ENCODE peak calls at places on chromosomes 7 and 10, in nine cellular contexts. One of them, this sample, is unnamed.

GRCh38 chr7:18895456-18895855 is 222.0 kb downstream of the TWIST1 start:
- DNase-seq in suprapubic skin: no peak
- DNase-seq in PC-9: peak
- DNase-seq in sigmoid colon: no peak
- DNase-seq in heart left ventricle: no peak
- DNase-seq in cardiac muscle cell: no peak
- DNase-seq in heart right ventricle: no peak
- DNase-seq in CD4-positive, CD25-positive, alpha-beta regulatory T cell: no peak
- DNase-seq in mesendoderm: no peak
- DNase-seq in this sample: peak

GRCh38 chr7:128027485-128027980 is 3.7 kb downstream of the LRRC4 start:
- DNase-seq in suprapubic skin: no peak
- DNase-seq in PC-9: no peak
- DNase-seq in mesendoderm: no peak
- DNase-seq in CD4-positive, CD25-positive, alpha-beta regulatory T cell: no peak
- DNase-seq in sigmoid colon: no peak
- DNase-seq in heart left ventricle: no peak
- DNase-seq in heart right ventricle: no peak
- DNase-seq in cardiac muscle cell: no peak
- DNase-seq in this sample: no peak

GRCh38 chr7:16416289-16417282 is 4.8 kb downstream of the CRPPA start:
- DNase-seq in suprapubic skin: no peak
- DNase-seq in mesendoderm: no peak
- DNase-seq in PC-9: peak
- DNase-seq in CD4-positive, CD25-positive, alpha-beta regulatory T cell: no peak
- DNase-seq in sigmoid colon: no peak
- DNase-seq in heart left ventricle: no peak
- DNase-seq in heart right ventricle: no peak
- DNase-seq in cardiac muscle cell: no peak
- DNase-seq in this sample: no peak

GRCh38 chr10:63521389-63522128 is at the start of gene REEP3:
- DNase-seq in mesendoderm: peak
- DNase-seq in heart left ventricle: peak
- DNase-seq in cardiac muscle cell: peak
- DNase-seq in sigmoid colon: peak
- DNase-seq in CD4-positive, CD25-positive, alpha-beta regulatory T cell: peak
- DNase-seq in PC-9: peak
- DNase-seq in suprapubic skin: peak
- DNase-seq in heart right ventricle: peak
- DNase-seq in this sample: no peak

GRCh38 chr7:49432245-49432644 is 341.2 kb upstream of the VWC2 start:
- DNase-seq in PC-9: no peak
- DNase-seq in heart left ventricle: no peak
- DNase-seq in suprapubic skin: no peak
- DNase-seq in mesendoderm: no peak
- DNase-seq in heart right ventricle: no peak
- DNase-seq in CD4-positive, CD25-positive, alpha-beta regulatory T cell: no peak
- DNase-seq in cardiac muscle cell: no peak
- DNase-seq in sigmoid colon: no peak
- DNase-seq in this sample: no peak

GRCh38 chr7:130341882-130342281 is 2.7 kb upstream of the CPA5 start:
- DNase-seq in CD4-positive, CD25-positive, alpha-beta regulatory T cell: no peak
- DNase-seq in suprapubic skin: no peak
- DNase-seq in mesendoderm: no peak
- DNase-seq in cardiac muscle cell: no peak
- DNase-seq in sigmoid colon: no peak
- DNase-seq in heart right ventricle: no peak
- DNase-seq in PC-9: no peak
- DNase-seq in heart left ventricle: no peak
- DNase-seq in this sample: no peak

GRCh38 chr7:55893940-55894339 is 6.7 kb downstream of the ZNF713 start:
- DNase-seq in heart right ventricle: no peak
- DNase-seq in cardiac muscle cell: no peak
- DNase-seq in mesendoderm: no peak
- DNase-seq in heart left ventricle: no peak
- DNase-seq in CD4-positive, CD25-positive, alpha-beta regulatory T cell: no peak
- DNase-seq in sigmoid colon: no peak
- DNase-seq in suprapubic skin: no peak
- DNase-seq in PC-9: no peak
- DNase-seq in this sample: no peak

GRCh38 chr10:2460846-2461245 is 606.5 kb upstream of the PFKP start:
- DNase-seq in mesendoderm: no peak
- DNase-seq in suprapubic skin: no peak
- DNase-seq in cardiac muscle cell: no peak
- DNase-seq in heart right ventricle: no peak
- DNase-seq in CD4-positive, CD25-positive, alpha-beta regulatory T cell: no peak
- DNase-seq in PC-9: no peak
- DNase-seq in heart left ventricle: no peak
- DNase-seq in sigmoid colon: no peak
- DNase-seq in this sample: no peak

DNA sequence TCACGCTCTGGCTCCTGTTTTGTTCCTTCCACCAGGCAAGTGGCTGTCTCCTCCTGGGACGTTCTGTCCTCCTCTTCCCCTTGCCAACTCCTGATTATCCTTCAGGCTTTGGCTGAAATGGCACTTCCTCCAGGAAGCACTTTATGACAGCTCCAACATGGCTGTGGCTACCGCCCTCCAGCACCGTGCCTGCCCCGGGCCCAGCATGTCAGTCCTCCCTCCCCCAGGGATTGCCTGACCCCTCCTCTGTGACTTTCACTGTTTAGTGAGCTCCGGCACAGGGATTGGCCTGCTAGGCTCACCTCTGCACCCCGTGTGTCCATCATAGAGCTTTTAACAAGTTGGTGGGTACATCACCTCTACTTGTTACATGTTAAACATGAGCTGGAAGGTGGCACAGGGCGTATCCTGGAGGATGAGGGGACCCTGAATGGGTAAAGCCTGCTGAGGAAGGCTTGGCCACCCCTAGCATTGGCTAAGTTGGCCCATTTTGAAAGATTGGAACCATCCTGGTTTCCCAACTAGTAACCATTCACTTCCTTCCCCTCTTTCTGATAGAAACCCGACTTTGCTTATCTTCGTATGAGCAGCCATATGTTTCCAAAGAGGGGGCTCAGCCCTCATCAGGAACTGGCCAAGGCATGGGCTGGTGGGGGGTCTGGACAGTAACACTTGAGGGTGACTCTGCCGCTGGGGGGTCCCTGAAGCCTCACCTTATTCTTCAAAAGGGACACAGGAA is 10.5 kb upstream of the ADAMTS14 start:
- DNase-seq in cardiac muscle cell: no peak
- DNase-seq in suprapubic skin: no peak
- DNase-seq in heart left ventricle: no peak
- DNase-seq in heart right ventricle: no peak
- DNase-seq in sigmoid colon: peak
- DNase-seq in mesendoderm: no peak
- DNase-seq in CD4-positive, CD25-positive, alpha-beta regulatory T cell: no peak
- DNase-seq in PC-9: no peak
- DNase-seq in this sample: no peak
- H3K27ac ChIP-seq in cardiac muscle cell: no peak
- H3K27ac ChIP-seq in suprapubic skin: no peak
- H3K27ac ChIP-seq in heart left ventricle: no peak
- H3K27ac ChIP-seq in heart right ventricle: no peak
- H3K27ac ChIP-seq in sigmoid colon: no peak
- H3K27ac ChIP-seq in mesendoderm: no peak
- H3K27ac ChIP-seq in CD4-positive, CD25-positive, alpha-beta regulatory T cell: no peak
- H3K27ac ChIP-seq in PC-9: no peak
- H3K27ac ChIP-seq in this sample: no peak

GRCh38 chr10:122877264-122877663 is 2.1 kb downstream of the FAM24B start:
- DNase-seq in CD4-positive, CD25-positive, alpha-beta regulatory T cell: no peak
- DNase-seq in heart left ventricle: no peak
- DNase-seq in PC-9: no peak
- DNase-seq in suprapubic skin: no peak
- DNase-seq in sigmoid colon: no peak
- DNase-seq in cardiac muscle cell: no peak
- DNase-seq in mesendoderm: peak
- DNase-seq in heart right ventricle: no peak
- DNase-seq in this sample: no peak

GRCh38 chr10:122876493-122876855 is 2.9 kb downstream of the FAM24B start:
- DNase-seq in cardiac muscle cell: no peak
- DNase-seq in heart left ventricle: no peak
- DNase-seq in CD4-positive, CD25-positive, alpha-beta regulatory T cell: no peak
- DNase-seq in sigmoid colon: no peak
- DNase-seq in suprapubic skin: no peak
- DNase-seq in heart right ventricle: no peak
- DNase-seq in mesendoderm: peak
- DNase-seq in PC-9: no peak
- DNase-seq in this sample: no peak

GRCh38 chr10:122878799-122879338 is 512 bp downstream of the FAM24B start:
- DNase-seq in CD4-positive, CD25-positive, alpha-beta regulatory T cell: no peak
- DNase-seq in mesendoderm: no peak
- DNase-seq in PC-9: no peak
- DNase-seq in sigmoid colon: no peak
- DNase-seq in cardiac muscle cell: no peak
- DNase-seq in heart right ventricle: no peak
- DNase-seq in heart left ventricle: no peak
- DNase-seq in suprapubic skin: no peak
- DNase-seq in this sample: no peak

GRCh38 chr10:122879339-122880273 is at the start of gene FAM24B:
- DNase-seq in heart left ventricle: peak
- DNase-seq in sigmoid colon: peak
- DNase-seq in mesendoderm: peak
- DNase-seq in CD4-positive, CD25-positive, alpha-beta regulatory T cell: peak
- DNase-seq in PC-9: peak
- DNase-seq in suprapubic skin: peak
- DNase-seq in heart right ventricle: peak
- DNase-seq in cardiac muscle cell: peak
- DNase-seq in this sample: peak

GRCh38 chr10:122875843-122876492 is 3.4 kb downstream of the FAM24B start:
- DNase-seq in heart left ventricle: no peak
- DNase-seq in sigmoid colon: no peak
- DNase-seq in cardiac muscle cell: no peak
- DNase-seq in CD4-positive, CD25-positive, alpha-beta regulatory T cell: no peak
- DNase-seq in heart right ventricle: no peak
- DNase-seq in mesendoderm: peak
- DNase-seq in suprapubic skin: no peak
- DNase-seq in PC-9: no peak
- DNase-seq in this sample: no peak
- H3K27ac ChIP-seq in heart left ventricle: no peak
- H3K27ac ChIP-seq in sigmoid colon: no peak
- H3K27ac ChIP-seq in cardiac muscle cell: no peak
- H3K27ac ChIP-seq in CD4-positive, CD25-positive, alpha-beta regulatory T cell: no peak
- H3K27ac ChIP-seq in heart right ventricle: no peak
- H3K27ac ChIP-seq in mesendoderm: peak
- H3K27ac ChIP-seq in suprapubic skin: no peak
- H3K27ac ChIP-seq in PC-9: no peak
- H3K27ac ChIP-seq in this sample: no peak

DNA sequence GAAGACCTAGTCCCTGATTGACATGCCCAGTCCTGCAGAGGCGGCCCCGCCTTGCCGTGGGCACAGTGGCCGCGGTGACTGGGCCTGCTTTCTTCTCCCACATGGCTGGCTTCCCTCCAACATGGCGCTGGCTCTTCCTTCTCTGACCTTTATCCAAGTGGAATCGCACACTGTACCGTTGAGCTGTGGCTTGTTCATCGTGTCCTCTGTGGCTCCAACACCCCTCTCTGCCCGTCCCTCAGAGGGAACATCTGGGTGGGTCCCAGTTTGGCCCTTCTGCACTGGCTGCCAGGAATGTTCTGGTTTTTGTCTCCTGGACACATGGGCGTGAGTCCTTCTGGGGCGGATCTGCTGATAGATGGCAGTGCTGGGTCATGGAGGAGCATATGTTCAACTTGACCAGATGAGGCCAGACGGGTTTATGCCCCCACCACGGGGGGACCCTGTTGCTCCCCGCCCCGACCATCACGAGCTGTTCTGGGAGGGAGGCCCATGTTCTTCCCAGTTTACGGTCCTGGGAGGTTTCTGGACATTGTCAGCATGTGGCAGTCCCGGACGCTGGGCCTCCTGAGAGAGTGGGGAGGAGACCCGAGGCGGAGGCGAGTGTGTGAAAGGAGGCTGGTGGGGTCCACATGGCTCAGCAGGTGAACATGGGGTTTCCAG is 63.5 kb downstream of the LHPP start:
- DNase-seq in CD4-positive, CD25-positive, alpha-beta regulatory T cell: no peak
- DNase-seq in heart left ventricle: peak
- DNase-seq in mesendoderm: no peak
- DNase-seq in suprapubic skin: no peak
- DNase-seq in heart right ventricle: peak
- DNase-seq in PC-9: peak
- DNase-seq in cardiac muscle cell: peak
- DNase-seq in sigmoid colon: peak
- DNase-seq in this sample: peak
- H3K27ac ChIP-seq in CD4-positive, CD25-positive, alpha-beta regulatory T cell: no peak
- H3K27ac ChIP-seq in heart left ventricle: peak
- H3K27ac ChIP-seq in mesendoderm: no peak
- H3K27ac ChIP-seq in suprapubic skin: peak
- H3K27ac ChIP-seq in heart right ventricle: peak
- H3K27ac ChIP-seq in PC-9: no peak
- H3K27ac ChIP-seq in cardiac muscle cell: no peak
- H3K27ac ChIP-seq in sigmoid colon: peak
- H3K27ac ChIP-seq in this sample: peak

GRCh38 chr10:84176351-84176750 is 2.8 kb downstream of the GPR15LG start:
- DNase-seq in cardiac muscle cell: no peak
- DNase-seq in heart right ventricle: no peak
- DNase-seq in heart left ventricle: no peak
- DNase-seq in mesendoderm: no peak
- DNase-seq in suprapubic skin: no peak
- DNase-seq in sigmoid colon: no peak
- DNase-seq in CD4-positive, CD25-positive, alpha-beta regulatory T cell: no peak
- DNase-seq in PC-9: no peak
- DNase-seq in this sample: no peak

GRCh38 chr10:84177541-84178386 is 4.2 kb downstream of the GPR15LG start:
- DNase-seq in suprapubic skin: no peak
- DNase-seq in PC-9: no peak
- DNase-seq in cardiac muscle cell: no peak
- DNase-seq in mesendoderm: no peak
- DNase-seq in heart right ventricle: peak
- DNase-seq in sigmoid colon: no peak
- DNase-seq in CD4-positive, CD25-positive, alpha-beta regulatory T cell: no peak
- DNase-seq in heart left ventricle: peak
- DNase-seq in this sample: no peak

GRCh38 chr10:84175436-84175835 is 1.8 kb downstream of the GPR15LG start:
- DNase-seq in suprapubic skin: no peak
- DNase-seq in mesendoderm: no peak
- DNase-seq in heart left ventricle: no peak
- DNase-seq in CD4-positive, CD25-positive, alpha-beta regulatory T cell: no peak
- DNase-seq in heart right ventricle: no peak
- DNase-seq in cardiac muscle cell: no peak
- DNase-seq in sigmoid colon: no peak
- DNase-seq in PC-9: no peak
- DNase-seq in this sample: no peak

GRCh38 chr10:84178387-84178697 is 4.7 kb downstream of the GPR15LG start:
- DNase-seq in CD4-positive, CD25-positive, alpha-beta regulatory T cell: no peak
- DNase-seq in mesendoderm: no peak
- DNase-seq in PC-9: no peak
- DNase-seq in cardiac muscle cell: no peak
- DNase-seq in heart right ventricle: no peak
- DNase-seq in suprapubic skin: no peak
- DNase-seq in sigmoid colon: no peak
- DNase-seq in heart left ventricle: no peak
- DNase-seq in this sample: no peak

DNA sequence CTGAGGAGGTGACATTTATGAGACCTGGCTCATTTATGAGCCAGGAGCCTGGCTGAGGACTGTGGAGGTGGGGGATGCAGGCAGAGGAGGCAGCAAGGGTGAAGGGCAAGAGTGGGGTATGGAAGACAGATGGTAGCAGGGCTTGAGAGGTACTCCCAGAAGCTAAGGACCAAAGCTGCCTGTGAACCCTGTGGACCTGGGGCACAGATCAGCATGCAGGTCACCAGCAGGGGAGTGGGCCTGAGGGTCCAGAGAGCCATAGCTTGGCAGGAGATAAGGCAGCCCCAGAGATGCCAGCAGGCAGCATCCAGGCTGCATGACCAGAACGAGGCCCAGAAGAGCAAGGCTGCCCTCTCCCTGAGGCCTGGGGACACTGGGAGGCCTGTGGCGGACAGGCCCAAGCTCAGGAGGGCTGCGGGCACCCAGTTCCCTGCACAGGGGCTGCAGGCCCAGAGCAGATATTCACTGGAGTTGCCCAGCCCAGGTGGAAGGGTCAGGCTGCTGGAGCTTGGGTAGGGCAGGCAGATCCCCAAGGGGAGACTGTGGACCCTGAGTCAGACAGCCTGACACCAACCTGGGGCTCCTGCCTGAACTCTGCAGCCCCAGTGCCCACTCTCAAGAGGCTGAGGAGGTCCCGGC is 3.4 kb downstream of the GPR15LG start:
- DNase-seq in CD4-positive, CD25-positive, alpha-beta regulatory T cell: no peak
- DNase-seq in heart left ventricle: no peak
- DNase-seq in PC-9: no peak
- DNase-seq in suprapubic skin: no peak
- DNase-seq in mesendoderm: no peak
- DNase-seq in heart right ventricle: no peak
- DNase-seq in sigmoid colon: no peak
- DNase-seq in cardiac muscle cell: no peak
- DNase-seq in this sample: no peak
- H3K27ac ChIP-seq in CD4-positive, CD25-positive, alpha-beta regulatory T cell: no peak
- H3K27ac ChIP-seq in heart left ventricle: no peak
- H3K27ac ChIP-seq in PC-9: no peak
- H3K27ac ChIP-seq in suprapubic skin: peak
- H3K27ac ChIP-seq in mesendoderm: no peak
- H3K27ac ChIP-seq in heart right ventricle: no peak
- H3K27ac ChIP-seq in sigmoid colon: no peak
- H3K27ac ChIP-seq in cardiac muscle cell: no peak
- H3K27ac ChIP-seq in this sample: peak

This sample was measured in epithelial cell of prostate.